ENCODE peak calls at places on chromosome 18, in four cellular contexts. One of them, this sample, is unnamed.

GRCh38 chr18:12317664-12318333 is 9.8 kb downstream of the TUBB6 start:
- DNase-seq in IMR-90: peak; percentile 85
- DNase-seq in thyroid gland: no peak
- DNase-seq in neural progenitor cell: no peak
- DNase-seq in this sample: no peak

GRCh38 chr18:79393626-79394401 is 1.9 kb upstream of the NFATC1 start:
- DNase-seq in thyroid gland: peak; percentile 85
- DNase-seq in neural progenitor cell: peak; percentile 76
- DNase-seq in IMR-90: peak; percentile 74
- DNase-seq in this sample: peak; percentile 94

GRCh38 chr18:59892123-59892522 is 7.7 kb upstream of the PMAIP1 start:
- DNase-seq in thyroid gland: no peak
- DNase-seq in neural progenitor cell: no peak
- DNase-seq in IMR-90: no peak
- DNase-seq in this sample: no peak

GRCh38 chr18:49041677-49042570 is 91.2 kb upstream of the SMAD7 start:
- DNase-seq in IMR-90: peak; percentile 56
- DNase-seq in thyroid gland: peak; percentile 84
- DNase-seq in neural progenitor cell: peak; percentile 45
- DNase-seq in this sample: peak; percentile 69

GRCh38 chr18:75854174-75854573 is 426.7 kb upstream of the SMIM21 start:
- DNase-seq in neural progenitor cell: peak; percentile 18
- DNase-seq in IMR-90: no peak
- DNase-seq in thyroid gland: no peak
- DNase-seq in this sample: peak; percentile 54

GRCh38 chr18:43013489-43013888 is 102.0 kb downstream of the RIT2 start:
- DNase-seq in IMR-90: no peak
- DNase-seq in thyroid gland: no peak
- DNase-seq in neural progenitor cell: no peak
- DNase-seq in this sample: no peak

GRCh38 chr18:7754258-7754657 is 187.1 kb downstream of the PTPRM start:
- DNase-seq in neural progenitor cell: no peak
- DNase-seq in IMR-90: peak; percentile 34
- DNase-seq in thyroid gland: no peak
- DNase-seq in this sample: no peak

GRCh38 chr18:58605027-58606020 is 23.6 kb downstream of the ALPK2 start:
- DNase-seq in neural progenitor cell: no peak
- DNase-seq in IMR-90: peak; percentile 87
- DNase-seq in thyroid gland: no peak
- DNase-seq in this sample: no peak

GRCh38 chr18:58268849-58269248 is 224.8 kb downstream of the NEDD4L start:
- DNase-seq in thyroid gland: no peak
- DNase-seq in IMR-90: peak; percentile 55
- DNase-seq in neural progenitor cell: no peak
- DNase-seq in this sample: no peak

GRCh38 chr18:13577091-13577697 is 149.2 kb downstream of the FAM210A start:
- DNase-seq in thyroid gland: no peak
- DNase-seq in IMR-90: peak; percentile 7
- DNase-seq in neural progenitor cell: no peak
- DNase-seq in this sample: no peak

GRCh38 chr18:69845588-69846506 is 101.8 kb downstream of the CD226 start:
- DNase-seq in IMR-90: peak; percentile 62
- DNase-seq in neural progenitor cell: no peak
- DNase-seq in thyroid gland: peak; percentile 73
- DNase-seq in this sample: no peak

GRCh38 chr18:80198391-80198790 is 48.9 kb downstream of the PARD6G start:
- DNase-seq in neural progenitor cell: no peak
- DNase-seq in IMR-90: no peak
- DNase-seq in thyroid gland: no peak
- DNase-seq in this sample: no peak

GRCh38 chr18:50460062-50460461 is 85.2 kb downstream of the SKA1 start:
- DNase-seq in thyroid gland: no peak
- DNase-seq in IMR-90: no peak
- DNase-seq in neural progenitor cell: no peak
- DNase-seq in this sample: no peak
- H3K27ac ChIP-seq in thyroid gland: no peak overlapping the region
- H3K27ac ChIP-seq in IMR-90: no peak overlapping the region
- H3K27ac ChIP-seq in neural progenitor cell: no peak overlapping the region
- H3K27ac ChIP-seq in this sample: no peak overlapping the region

DNA sequence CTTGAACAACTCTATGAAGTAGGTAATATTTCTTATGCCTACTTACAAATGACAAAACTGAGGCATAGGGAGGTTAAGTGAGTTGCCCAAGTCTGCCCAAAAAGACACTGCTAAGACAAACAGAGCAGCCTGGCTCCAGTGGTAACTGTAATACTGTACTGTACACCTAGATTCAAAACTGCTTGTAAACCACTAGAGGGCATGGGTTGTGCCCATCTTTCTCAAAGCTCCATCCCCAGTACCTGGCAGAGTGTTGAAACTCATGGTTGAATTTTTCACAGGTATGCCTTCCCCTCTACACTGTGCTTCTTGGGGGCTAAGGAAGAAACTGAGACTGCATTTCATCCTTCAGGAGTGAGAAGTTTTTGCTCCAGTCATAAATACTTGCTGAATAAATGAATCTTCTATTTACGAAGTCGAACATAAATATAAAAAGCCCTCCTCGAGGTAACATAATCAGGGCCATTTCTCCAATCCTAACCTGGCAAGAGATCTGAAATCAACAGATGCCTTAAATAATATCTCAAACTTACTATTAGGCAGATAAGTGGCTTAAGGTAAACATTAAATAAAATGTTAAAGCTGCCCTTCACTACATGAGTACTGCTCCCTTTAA is 2.0 kb downstream of the PPP4R1 start:
- DNase-seq in thyroid gland: peak; percentile 40
- DNase-seq in IMR-90: peak; percentile 58
- DNase-seq in neural progenitor cell: peak; percentile 32
- DNase-seq in this sample: peak; percentile 37
- H3K4me3 ChIP-seq in thyroid gland: no peak overlapping the region
- H3K4me3 ChIP-seq in IMR-90: peak overlapping the region; percentile 81
- H3K4me3 ChIP-seq in neural progenitor cell: peak overlapping the region; percentile 95
- H3K4me3 ChIP-seq in this sample: no peak overlapping the region

DNA sequence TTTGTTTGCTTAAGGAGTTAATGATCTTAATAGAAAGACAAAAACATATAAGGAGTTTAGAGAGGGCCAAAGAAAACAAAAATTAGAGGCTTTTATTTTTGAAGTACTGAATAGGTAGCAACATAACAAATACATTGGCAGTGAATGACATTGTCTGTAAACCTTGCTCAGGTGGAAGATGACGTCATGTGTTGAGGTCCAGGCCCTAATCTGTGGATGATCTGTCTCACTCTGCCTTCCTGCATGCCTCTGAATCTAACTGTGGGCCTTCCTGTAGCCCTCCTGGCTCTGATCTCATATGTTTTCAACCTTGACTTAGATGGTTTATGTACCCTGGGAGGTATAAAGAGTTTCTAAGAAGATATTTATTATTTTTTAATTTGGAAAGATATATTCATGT is 58.1 kb upstream of the DYNAP start:
- DNase-seq in neural progenitor cell: no peak
- DNase-seq in thyroid gland: no peak
- DNase-seq in IMR-90: no peak
- DNase-seq in this sample: no peak
- H3K27ac ChIP-seq in neural progenitor cell: no peak overlapping the region
- H3K27ac ChIP-seq in thyroid gland: no peak overlapping the region
- H3K27ac ChIP-seq in IMR-90: no peak overlapping the region
- H3K27ac ChIP-seq in this sample: no peak overlapping the region

GRCh38 chr18:62505669-62506494 is 16.9 kb upstream of the ZCCHC2 start:
- DNase-seq in neural progenitor cell: no peak
- DNase-seq in IMR-90: no peak
- DNase-seq in thyroid gland: no peak
- DNase-seq in this sample: no peak
- H3K4me3 ChIP-seq in neural progenitor cell: no peak overlapping the region
- H3K4me3 ChIP-seq in IMR-90: no peak overlapping the region
- H3K4me3 ChIP-seq in thyroid gland: no peak overlapping the region
- H3K4me3 ChIP-seq in this sample: no peak overlapping the region

GRCh38 chr18:10059610-10060468 is 146.0 kb downstream of the VAPA start:
- DNase-seq in thyroid gland: no peak
- DNase-seq in neural progenitor cell: no peak
- DNase-seq in IMR-90: peak; percentile 18
- DNase-seq in this sample: no peak

GRCh38 chr18:10057401-10057800 is 143.6 kb downstream of the VAPA start:
- DNase-seq in IMR-90: no peak
- DNase-seq in neural progenitor cell: no peak
- DNase-seq in thyroid gland: no peak
- DNase-seq in this sample: no peak

GRCh38 chr18:10060469-10060782 is 146.6 kb downstream of the VAPA start:
- DNase-seq in thyroid gland: no peak
- DNase-seq in IMR-90: no peak
- DNase-seq in neural progenitor cell: no peak
- DNase-seq in this sample: peak; percentile 46

GRCh38 chr18:10056506-10056905 is 142.7 kb downstream of the VAPA start:
- DNase-seq in thyroid gland: no peak
- DNase-seq in IMR-90: no peak
- DNase-seq in neural progenitor cell: no peak
- DNase-seq in this sample: no peak

GRCh38 chr18:10057808-10058791 is 144.3 kb downstream of the VAPA start:
- DNase-seq in neural progenitor cell: no peak
- DNase-seq in IMR-90: peak; percentile 84
- DNase-seq in thyroid gland: no peak
- DNase-seq in this sample: no peak
- H3K27ac ChIP-seq in neural progenitor cell: no peak overlapping the region
- H3K27ac ChIP-seq in IMR-90: peak overlapping the region; percentile 97
- H3K27ac ChIP-seq in thyroid gland: no peak overlapping the region
- H3K27ac ChIP-seq in this sample: no peak overlapping the region

GRCh38 chr18:31103423-31103822 is 1.2 kb upstream of the DSC2 start:
- DNase-seq in IMR-90: no peak
- DNase-seq in neural progenitor cell: no peak
- DNase-seq in thyroid gland: no peak
- DNase-seq in this sample: no peak

GRCh38 chr18:31100598-31101147 is 1.5 kb downstream of the DSC2 start:
- DNase-seq in thyroid gland: peak; percentile 2
- DNase-seq in neural progenitor cell: peak; percentile 74
- DNase-seq in IMR-90: no peak
- DNase-seq in this sample: peak; percentile 27

GRCh38 chr18:31101148-31102019 is 837 bp downstream of the DSC2 start:
- DNase-seq in neural progenitor cell: peak; percentile 85
- DNase-seq in IMR-90: no peak
- DNase-seq in thyroid gland: peak; percentile 71
- DNase-seq in this sample: peak; percentile 55

GRCh38 chr18:31102941-31103340 is 720 bp upstream of the DSC2 start:
- DNase-seq in neural progenitor cell: no peak
- DNase-seq in IMR-90: no peak
- DNase-seq in thyroid gland: no peak
- DNase-seq in this sample: no peak

GRCh38 chr18:31102020-31102684 is at the start of gene DSC2:
- DNase-seq in thyroid gland: peak; percentile 47
- DNase-seq in neural progenitor cell: peak; percentile 80
- DNase-seq in IMR-90: no peak
- DNase-seq in this sample: peak; percentile 79
- H3K4me3 ChIP-seq in thyroid gland: peak within 1 kb of the TSS; percentile 10
- H3K4me3 ChIP-seq in neural progenitor cell: peak within 1 kb of the TSS; percentile 90
- H3K4me3 ChIP-seq in IMR-90: no peak within 1 kb of the TSS
- H3K4me3 ChIP-seq in this sample: peak within 1 kb of the TSS; percentile 87

DNA sequence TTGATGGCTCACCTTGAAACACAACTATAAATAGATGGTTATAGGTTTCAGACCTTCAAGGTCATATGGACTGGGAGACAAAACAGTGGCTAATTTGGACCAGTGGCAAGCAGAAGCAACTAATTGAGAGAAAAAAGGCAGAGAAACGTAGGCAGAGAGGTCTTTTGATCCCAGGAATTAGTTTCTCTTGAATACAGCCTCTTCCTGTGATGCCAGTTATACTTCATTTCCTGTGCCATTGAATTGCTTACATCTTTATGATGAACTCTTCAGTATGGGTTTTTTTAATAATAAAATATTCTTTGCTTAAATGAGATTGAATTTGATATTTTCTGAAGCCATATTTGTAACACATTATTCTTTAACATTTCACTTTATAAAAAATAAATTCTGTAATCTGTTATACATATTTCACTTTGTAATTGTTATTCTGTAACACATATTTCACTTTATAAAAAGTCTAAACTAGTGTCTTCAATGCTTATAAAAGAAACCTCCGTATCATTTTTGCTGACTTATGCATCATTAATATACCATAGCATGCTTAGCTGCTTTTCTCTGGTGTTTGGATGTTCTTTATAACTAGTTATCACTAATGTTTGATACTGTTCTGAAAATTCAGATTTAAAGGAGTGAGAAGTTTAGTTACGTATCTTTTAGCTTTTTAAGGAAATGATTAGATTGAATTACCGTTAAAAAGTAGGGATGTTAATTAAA is 8.9 kb downstream of the VAPA start:
- DNase-seq in neural progenitor cell: no peak
- DNase-seq in thyroid gland: no peak
- DNase-seq in IMR-90: no peak
- DNase-seq in this sample: no peak
- H3K27ac ChIP-seq in neural progenitor cell: no peak overlapping the region
- H3K27ac ChIP-seq in thyroid gland: no peak overlapping the region
- H3K27ac ChIP-seq in IMR-90: no peak overlapping the region
- H3K27ac ChIP-seq in this sample: no peak overlapping the region

GRCh38 chr18:74806700-74807416 is 209.2 kb downstream of the ZNF407 start:
- DNase-seq in neural progenitor cell: no peak
- DNase-seq in thyroid gland: no peak
- DNase-seq in IMR-90: peak; percentile 94
- DNase-seq in this sample: no peak
- H3K4me3 ChIP-seq in neural progenitor cell: no peak overlapping the region
- H3K4me3 ChIP-seq in thyroid gland: no peak overlapping the region
- H3K4me3 ChIP-seq in IMR-90: peak overlapping the region; percentile 18
- H3K4me3 ChIP-seq in this sample: no peak overlapping the region

This sample was measured in WERI-Rb-1.